ENCODE peak calls at places on chromosomes 13 and 19, in four cellular contexts. B is HEK293T, M is K562, Z is HepG2. P is an unnamed sample.

GRCh38 chr19:35400773-35401100 is 29.9 kb downstream of the GPR42 start:
- DNase-seq in B (no peak), M (no peak), Z (no peak), P (no peak)

GRCh38 chr19:15194938-15195337 is 5.9 kb downstream of the NOTCH3 start:
- DNase-seq in B (no peak), M (no peak), Z (no peak), P (no peak)

GRCh38 chr19:48844472-48844871 is 8.2 kb upstream of the HSD17B14 start:
- DNase-seq in B (peak), M (peak), Z (peak), P (no peak)

GRCh38 chr19:43476606-43477005 is 11.2 kb upstream of the LYPD3 start:
- DNase-seq in B (no peak), M (no peak), Z (no peak), P (no peak)

GRCh38 chr13:41268764-41269163 is 5.4 kb upstream of the MTRF1 start:
- DNase-seq in B (no peak), M (peak), Z (no peak), P (no peak)

GRCh38 chr19:798415-799075 is 1.3 kb downstream of the PTBP1 start:
- DNase-seq in B (no peak), M (no peak), Z (peak), P (no peak)

GRCh38 chr19:51417807-51418152 is 338 bp upstream of the SIGLEC10 start:
- DNase-seq in B (no peak), M (no peak), Z (no peak), P (no peak)

GRCh38 chr13:113918981-113919646 is 54.8 kb downstream of the C13orf46 start:
- DNase-seq in B (no peak), M (no peak), Z (no peak), P (no peak)

GRCh38 chr13:44710576-44710975 is 134.4 kb upstream of the TSC22D1 start:
- DNase-seq in B (no peak), M (no peak), Z (no peak), P (peak)

GRCh38 chr19:16628984-16629691 is 1.1 kb upstream of the MED26 start:
- DNase-seq in B (no peak), M (peak), Z (no peak), P (peak)

GRCh38 chr13:46354143-46355087 is 32.6 kb downstream of the RUBCNL start:
- DNase-seq in B (no peak), M (peak), Z (peak), P (peak)

GRCh38 chr19:44776402-44777096 is 1.1 kb upstream of the CBLC start:
- DNase-seq in B (no peak), M (no peak), Z (no peak), P (no peak)

GRCh38 chr19:55580628-55581144 is at the start of gene ZNF579:
- DNase-seq in B (peak), M (peak), Z (peak), P (peak)
- TF ChIP-seq TARDBP in B (no peak), M (no peak), Z (peak), P (peak)

DNA sequence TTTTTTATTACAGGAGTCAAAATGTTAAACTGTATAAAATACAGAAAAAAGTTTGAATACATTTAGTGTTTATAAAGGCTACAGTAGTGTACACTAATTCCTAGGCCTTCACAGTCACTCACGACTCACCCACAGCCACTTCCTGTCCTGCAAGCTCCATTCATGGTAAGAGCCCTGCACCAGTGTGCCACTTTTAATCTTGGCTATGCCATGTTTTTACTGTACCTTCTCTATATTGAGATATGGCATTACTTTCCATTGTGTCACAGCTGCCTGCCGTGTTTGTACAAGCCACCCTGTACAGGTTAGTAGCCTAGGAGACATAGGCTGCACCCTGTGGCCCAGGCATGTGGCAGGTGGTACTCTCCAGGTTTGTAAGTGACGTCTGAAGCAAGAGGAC is 32.1 kb downstream of the C1QTNF9 start:
- DNase-seq in B (no peak), M (no peak), Z (no peak), P (no peak)
- TF ChIP-seq TARDBP in B (no peak), M (no peak), Z (no peak), P (no peak)

GRCh38 chr13:110976785-110977184 is 61.9 kb upstream of the ANKRD10 start:
- DNase-seq in B (no peak), M (peak), Z (no peak), P (no peak)

GRCh38 chr13:110973007-110973700 is 58.3 kb upstream of the ANKRD10 start:
- DNase-seq in B (no peak), M (no peak), Z (no peak), P (no peak)

GRCh38 chr13:110965755-110966134 is 50.9 kb upstream of the ANKRD10 start:
- DNase-seq in B (no peak), M (no peak), Z (no peak), P (no peak)

DNA sequence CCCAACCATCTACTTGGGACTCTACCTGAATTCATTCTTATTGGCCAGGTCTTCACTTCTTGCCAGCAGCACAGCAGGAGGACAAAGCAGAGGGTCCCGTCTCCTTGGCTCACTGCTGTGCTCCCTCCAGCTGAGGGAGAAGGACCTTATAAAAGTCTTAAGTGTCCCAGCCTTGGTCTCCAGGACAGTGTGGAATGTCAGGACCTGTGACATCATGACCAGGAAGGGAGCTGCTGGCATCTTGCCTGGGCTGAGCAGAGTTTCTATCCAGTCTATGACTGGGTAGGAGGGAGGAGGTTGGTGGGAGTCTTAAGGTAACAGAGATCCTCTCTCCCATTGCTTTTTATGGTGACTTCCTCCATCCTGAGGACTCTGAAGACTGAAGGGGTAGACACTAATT is 56.6 kb upstream of the ANKRD10 start:
- DNase-seq in B (no peak), M (no peak), Z (no peak), P (no peak)
- TF ChIP-seq TARDBP in B (no peak), M (no peak), Z (no peak), P (no peak)

DNA sequence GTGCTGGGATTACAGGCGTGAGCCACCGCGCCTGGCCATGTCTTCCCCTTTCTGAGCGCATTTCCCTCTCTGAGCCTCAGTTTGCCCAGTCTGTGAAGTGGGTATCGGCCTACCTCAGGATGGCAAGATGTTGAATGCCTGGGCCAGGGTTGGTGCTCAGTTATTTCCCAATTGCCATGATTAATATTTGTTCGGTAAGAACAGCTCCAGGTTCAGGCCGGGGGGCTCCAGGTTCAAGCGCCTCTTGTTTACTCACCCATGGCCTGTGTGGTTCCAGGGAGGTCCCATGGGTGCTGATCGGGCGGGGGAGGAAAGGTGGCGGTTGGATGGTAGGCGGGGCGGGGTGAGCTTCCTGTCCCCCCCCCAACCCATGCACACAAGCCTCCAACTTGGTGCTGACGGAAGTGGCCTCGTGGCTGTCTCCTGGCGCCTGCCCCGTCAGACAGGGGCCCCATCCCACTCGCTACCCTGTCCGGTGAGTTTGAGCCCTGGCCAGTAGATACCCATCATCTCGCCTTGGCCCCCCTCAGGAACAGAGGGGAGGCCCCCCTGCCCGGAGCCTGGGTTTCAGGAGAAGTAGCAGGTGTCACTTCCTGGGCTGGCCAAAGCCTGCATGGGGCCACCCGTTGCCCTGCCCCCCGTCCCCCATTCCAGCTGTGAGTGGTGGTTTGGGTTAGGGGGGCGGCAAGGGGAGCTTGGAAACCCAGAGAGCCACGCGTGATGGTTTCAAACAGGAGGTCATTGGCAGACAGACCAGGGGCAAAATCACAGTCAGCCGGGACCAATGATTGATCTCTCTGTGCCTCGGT is at the start of gene FCHO1:
- DNase-seq in B (no peak), M (peak), Z (peak), P (peak)
- TF ChIP-seq TARDBP in B (no peak), M (peak), Z (no peak), P (peak)

GRCh38 chr19:55193481-55193880 is 13.4 kb upstream of the SYT5 start:
- DNase-seq in B (no peak), M (no peak), Z (no peak), P (no peak)
- TF ChIP-seq TARDBP in B (no peak), M (no peak), Z (no peak), P (no peak)